ENCODE peak calls at places on chromosomes 4 and X, in seven cellular contexts. One of them, this sample, is unnamed.

GRCh38 chr4:147596976-147597375 is 20.2 kb upstream of the TMEM184C start:
- DNase-seq in PC-3: peak; percentile 90
- DNase-seq in astrocyte: peak; percentile 86
- DNase-seq in HCT116: no peak
- DNase-seq in GM23338: no peak
- DNase-seq in brain microvascular endothelial cell: peak; percentile 77
- DNase-seq in lung: peak; percentile 62
- DNase-seq in this sample: no peak

GRCh38 chr4:87575408-87575807 is 32.9 kb upstream of the DSPP start:
- DNase-seq in PC-3: no peak
- DNase-seq in astrocyte: no peak
- DNase-seq in HCT116: no peak
- DNase-seq in GM23338: no peak
- DNase-seq in brain microvascular endothelial cell: no peak
- DNase-seq in lung: no peak
- DNase-seq in this sample: no peak

GRCh38 chr4:8473920-8474590 is 33.5 kb downstream of the TRMT44 start:
- DNase-seq in PC-3: no peak
- DNase-seq in astrocyte: no peak
- DNase-seq in HCT116: no peak
- DNase-seq in GM23338: no peak
- DNase-seq in brain microvascular endothelial cell: no peak
- DNase-seq in lung: no peak
- DNase-seq in this sample: no peak

GRCh38 chr4:185681604-185682003 is 130.4 kb downstream of the SORBS2 start:
- DNase-seq in PC-3: no peak
- DNase-seq in astrocyte: no peak
- DNase-seq in HCT116: no peak
- DNase-seq in GM23338: no peak
- DNase-seq in brain microvascular endothelial cell: no peak
- DNase-seq in lung: no peak
- DNase-seq in this sample: no peak

GRCh38 chrX:140764401-140764919 is 54.9 kb downstream of the LINC00632 start:
- DNase-seq in PC-3: peak; percentile 58
- DNase-seq in astrocyte: peak; percentile 45
- DNase-seq in HCT116: no peak
- DNase-seq in GM23338: peak; percentile 64
- DNase-seq in brain microvascular endothelial cell: peak; percentile 49
- DNase-seq in lung: no peak
- DNase-seq in this sample: no peak

GRCh38 chr4:98672583-98673281 is 14.3 kb upstream of the TSPAN5 start:
- DNase-seq in PC-3: no peak
- DNase-seq in astrocyte: no peak
- DNase-seq in HCT116: no peak
- DNase-seq in GM23338: no peak
- DNase-seq in brain microvascular endothelial cell: no peak
- DNase-seq in lung: no peak
- DNase-seq in this sample: no peak

GRCh38 chr4:171517883-171518282 is 295.3 kb upstream of the GALNTL6 start:
- DNase-seq in PC-3: no peak
- DNase-seq in astrocyte: no peak
- DNase-seq in HCT116: no peak
- DNase-seq in GM23338: no peak
- DNase-seq in brain microvascular endothelial cell: no peak
- DNase-seq in lung: no peak
- DNase-seq in this sample: no peak

GRCh38 chr4:96766359-96766758 is 926.5 kb downstream of the PDHA2 start:
- DNase-seq in PC-3: no peak
- DNase-seq in astrocyte: no peak
- DNase-seq in HCT116: no peak
- DNase-seq in GM23338: no peak
- DNase-seq in brain microvascular endothelial cell: no peak
- DNase-seq in lung: no peak
- DNase-seq in this sample: no peak

GRCh38 chrX:68498044-68498507 is 775 bp upstream of the YIPF6 start:
- DNase-seq in PC-3: peak; percentile 7
- DNase-seq in astrocyte: no peak
- DNase-seq in HCT116: no peak
- DNase-seq in GM23338: peak; percentile 28
- DNase-seq in brain microvascular endothelial cell: no peak
- DNase-seq in lung: no peak
- DNase-seq in this sample: no peak

GRCh38 chr4:85777908-85778808 is 303.2 kb downstream of the ARHGAP24 start:
- DNase-seq in PC-3: peak; percentile 23
- DNase-seq in astrocyte: no peak
- DNase-seq in HCT116: no peak
- DNase-seq in GM23338: no peak
- DNase-seq in brain microvascular endothelial cell: no peak
- DNase-seq in lung: no peak
- DNase-seq in this sample: no peak

GRCh38 chr4:40401096-40401495 is 66.0 kb downstream of the CHRNA9 start:
- DNase-seq in PC-3: no peak
- DNase-seq in astrocyte: no peak
- DNase-seq in HCT116: no peak
- DNase-seq in GM23338: no peak
- DNase-seq in brain microvascular endothelial cell: no peak
- DNase-seq in lung: no peak
- DNase-seq in this sample: no peak

GRCh38 chr4:40403079-40403478 is 67.9 kb downstream of the CHRNA9 start:
- DNase-seq in PC-3: no peak
- DNase-seq in astrocyte: no peak
- DNase-seq in HCT116: no peak
- DNase-seq in GM23338: no peak
- DNase-seq in brain microvascular endothelial cell: no peak
- DNase-seq in lung: peak; percentile 35
- DNase-seq in this sample: no peak

GRCh38 chr4:40401646-40402045 is 66.5 kb downstream of the CHRNA9 start:
- DNase-seq in PC-3: no peak
- DNase-seq in astrocyte: no peak
- DNase-seq in HCT116: no peak
- DNase-seq in GM23338: no peak
- DNase-seq in brain microvascular endothelial cell: no peak
- DNase-seq in lung: no peak
- DNase-seq in this sample: no peak

GRCh38 chr4:40405194-40405593 is 70.1 kb downstream of the CHRNA9 start:
- DNase-seq in PC-3: no peak
- DNase-seq in astrocyte: no peak
- DNase-seq in HCT116: no peak
- DNase-seq in GM23338: no peak
- DNase-seq in brain microvascular endothelial cell: no peak
- DNase-seq in lung: no peak
- DNase-seq in this sample: no peak

DNA sequence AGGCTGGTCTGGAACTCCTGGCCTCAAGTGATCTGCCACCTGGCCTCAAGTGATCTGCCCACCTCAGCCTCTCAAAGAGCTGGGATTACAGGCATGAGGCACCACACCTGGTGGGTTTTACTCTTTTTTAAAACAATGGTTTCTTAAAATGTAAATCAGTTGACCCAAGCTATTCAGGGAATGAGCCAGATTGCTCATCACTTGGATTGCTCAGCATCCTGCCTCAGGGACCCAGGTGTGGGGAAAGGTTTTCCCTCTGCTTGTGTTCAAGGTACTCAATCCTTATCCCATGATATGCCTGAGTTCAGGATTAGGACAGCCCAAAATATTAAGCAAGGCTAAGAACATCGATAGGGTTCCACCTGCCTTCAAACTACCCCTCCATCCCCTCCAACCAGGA is 67.4 kb downstream of the CHRNA9 start:
- DNase-seq in PC-3: peak; percentile 40
- DNase-seq in astrocyte: no peak
- DNase-seq in HCT116: no peak
- DNase-seq in GM23338: no peak
- DNase-seq in brain microvascular endothelial cell: no peak
- DNase-seq in lung: no peak
- DNase-seq in this sample: no peak
- H3K4me3 ChIP-seq in PC-3: no peak overlapping the region
- H3K4me3 ChIP-seq in astrocyte: no peak overlapping the region
- H3K4me3 ChIP-seq in HCT116: no peak overlapping the region
- H3K4me3 ChIP-seq in GM23338: no peak overlapping the region
- H3K4me3 ChIP-seq in brain microvascular endothelial cell: no peak overlapping the region
- H3K4me3 ChIP-seq in lung: no peak overlapping the region
- H3K4me3 ChIP-seq in this sample: no peak overlapping the region

DNA sequence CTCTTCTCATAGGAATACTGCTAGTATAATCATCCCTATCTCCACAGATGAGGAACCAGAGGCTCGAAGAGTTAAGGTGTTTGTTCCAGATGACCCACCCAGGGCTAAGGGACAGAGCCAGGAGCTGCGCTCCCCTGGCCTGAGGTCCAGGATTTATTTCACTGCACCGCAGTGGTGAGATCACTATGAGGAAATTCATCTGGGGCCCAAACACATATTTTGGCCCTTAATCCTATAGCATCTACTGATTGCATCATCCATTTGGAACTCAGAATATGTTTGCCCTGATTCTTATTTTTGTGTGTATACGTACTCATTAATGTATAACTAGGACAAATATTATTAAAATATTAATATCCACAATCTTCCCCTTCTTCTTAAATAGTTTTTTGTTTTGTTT is 100.1 kb upstream of the RBPJ start:
- DNase-seq in PC-3: peak; percentile 79
- DNase-seq in astrocyte: peak; percentile 66
- DNase-seq in HCT116: no peak
- DNase-seq in GM23338: no peak
- DNase-seq in brain microvascular endothelial cell: peak; percentile 59
- DNase-seq in lung: no peak
- DNase-seq in this sample: no peak
- H3K27ac ChIP-seq in PC-3: peak overlapping the region; percentile 65
- H3K27ac ChIP-seq in astrocyte: peak overlapping the region; percentile 37
- H3K27ac ChIP-seq in HCT116: no peak overlapping the region
- H3K27ac ChIP-seq in GM23338: no peak overlapping the region
- H3K27ac ChIP-seq in brain microvascular endothelial cell: peak overlapping the region; percentile 29
- H3K27ac ChIP-seq in lung: no peak overlapping the region
- H3K27ac ChIP-seq in this sample: no peak overlapping the region

GRCh38 chr4:145867416-145867815 is 71.2 kb downstream of the ZNF827 start:
- DNase-seq in PC-3: no peak
- DNase-seq in astrocyte: no peak
- DNase-seq in HCT116: no peak
- DNase-seq in GM23338: no peak
- DNase-seq in brain microvascular endothelial cell: no peak
- DNase-seq in lung: no peak
- DNase-seq in this sample: no peak

GRCh38 chr4:145861331-145862318 is 77.0 kb downstream of the ZNF827 start:
- DNase-seq in PC-3: no peak
- DNase-seq in astrocyte: peak; percentile 66
- DNase-seq in HCT116: no peak
- DNase-seq in GM23338: peak; percentile 35
- DNase-seq in brain microvascular endothelial cell: no peak
- DNase-seq in lung: peak; percentile 35
- DNase-seq in this sample: no peak

GRCh38 chr4:145868637-145869409 is 69.8 kb downstream of the ZNF827 start:
- DNase-seq in PC-3: peak; percentile 46
- DNase-seq in astrocyte: no peak
- DNase-seq in HCT116: no peak
- DNase-seq in GM23338: no peak
- DNase-seq in brain microvascular endothelial cell: no peak
- DNase-seq in lung: no peak
- DNase-seq in this sample: no peak

GRCh38 chr4:145865274-145865941 is 73.2 kb downstream of the ZNF827 start:
- DNase-seq in PC-3: no peak
- DNase-seq in astrocyte: no peak
- DNase-seq in HCT116: no peak
- DNase-seq in GM23338: no peak
- DNase-seq in brain microvascular endothelial cell: no peak
- DNase-seq in lung: no peak
- DNase-seq in this sample: no peak

DNA sequence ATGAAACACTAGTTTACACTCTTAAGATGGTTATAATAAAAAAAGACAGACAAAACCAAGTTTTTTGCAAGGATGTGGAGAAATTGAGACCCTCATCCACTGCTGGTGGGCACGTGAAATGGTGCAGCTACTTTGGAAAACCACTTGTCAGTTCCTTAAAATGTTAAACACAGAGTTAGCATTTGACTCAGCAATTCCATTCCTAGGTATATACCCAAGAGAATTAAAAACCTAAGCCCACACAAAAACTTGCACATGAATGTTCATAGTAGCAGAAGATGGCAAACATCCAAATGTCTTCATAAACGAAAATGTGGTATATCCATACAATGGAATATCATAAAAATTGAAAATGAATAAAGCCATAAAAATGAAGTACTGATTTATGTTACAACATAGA is 75.4 kb downstream of the ZNF827 start:
- DNase-seq in PC-3: no peak
- DNase-seq in astrocyte: no peak
- DNase-seq in HCT116: no peak
- DNase-seq in GM23338: no peak
- DNase-seq in brain microvascular endothelial cell: no peak
- DNase-seq in lung: no peak
- DNase-seq in this sample: no peak
- H3K36me3 ChIP-seq in PC-3: no peaks in the 10 kb centered on the region
- H3K36me3 ChIP-seq in astrocyte: peaks cover 8% of the 10 kb centered on the region
- H3K36me3 ChIP-seq in HCT116: no peaks in the 10 kb centered on the region
- H3K36me3 ChIP-seq in GM23338: peaks cover 15% of the 10 kb centered on the region
- H3K36me3 ChIP-seq in brain microvascular endothelial cell: no peaks in the 10 kb centered on the region
- H3K36me3 ChIP-seq in lung: no peaks in the 10 kb centered on the region
- H3K36me3 ChIP-seq in this sample: no peaks in the 10 kb centered on the region

GRCh38 chr4:187908731-187909130 is 86.8 kb upstream of the ZFP42 start:
- DNase-seq in PC-3: no peak
- DNase-seq in astrocyte: no peak
- DNase-seq in HCT116: no peak
- DNase-seq in GM23338: no peak
- DNase-seq in brain microvascular endothelial cell: no peak
- DNase-seq in lung: no peak
- DNase-seq in this sample: no peak

GRCh38 chr4:187903700-187904099 is 91.9 kb upstream of the ZFP42 start:
- DNase-seq in PC-3: no peak
- DNase-seq in astrocyte: peak; percentile 42
- DNase-seq in HCT116: no peak
- DNase-seq in GM23338: no peak
- DNase-seq in brain microvascular endothelial cell: peak; percentile 20
- DNase-seq in lung: no peak
- DNase-seq in this sample: no peak

GRCh38 chr4:187908079-187908501 is 87.5 kb upstream of the ZFP42 start:
- DNase-seq in PC-3: peak; percentile 68
- DNase-seq in astrocyte: peak; percentile 83
- DNase-seq in HCT116: no peak
- DNase-seq in GM23338: no peak
- DNase-seq in brain microvascular endothelial cell: peak; percentile 52
- DNase-seq in lung: no peak
- DNase-seq in this sample: no peak
- H3K4me3 ChIP-seq in PC-3: no peak overlapping the region
- H3K4me3 ChIP-seq in astrocyte: no peak overlapping the region
- H3K4me3 ChIP-seq in HCT116: no peak overlapping the region
- H3K4me3 ChIP-seq in GM23338: no peak overlapping the region
- H3K4me3 ChIP-seq in brain microvascular endothelial cell: no peak overlapping the region
- H3K4me3 ChIP-seq in lung: no peak overlapping the region
- H3K4me3 ChIP-seq in this sample: no peak overlapping the region

DNA sequence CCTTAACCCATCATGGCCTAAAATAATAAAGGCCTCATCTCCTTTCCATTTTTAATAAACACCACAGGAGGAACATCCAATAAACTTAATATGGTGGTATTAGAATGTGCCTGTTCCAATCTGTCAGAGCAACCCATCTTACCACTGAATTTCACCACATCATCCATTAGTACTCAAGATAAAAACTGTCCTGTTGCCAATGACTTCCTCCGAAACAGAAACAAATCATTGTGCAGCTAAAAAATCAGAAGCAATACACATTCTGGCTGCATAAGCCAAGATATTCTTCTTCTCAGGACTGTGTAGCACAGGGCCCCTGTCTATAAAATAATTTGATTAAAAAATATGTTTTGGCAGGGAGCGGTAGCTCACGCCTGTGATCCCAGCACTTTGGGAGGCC is 18.5 kb downstream of the TLR10 start:
- DNase-seq in PC-3: no peak
- DNase-seq in astrocyte: no peak
- DNase-seq in HCT116: no peak
- DNase-seq in GM23338: no peak
- DNase-seq in brain microvascular endothelial cell: no peak
- DNase-seq in lung: no peak
- DNase-seq in this sample: no peak
- H3K27ac ChIP-seq in PC-3: no peak overlapping the region
- H3K27ac ChIP-seq in astrocyte: no peak overlapping the region
- H3K27ac ChIP-seq in HCT116: no peak overlapping the region
- H3K27ac ChIP-seq in GM23338: no peak overlapping the region
- H3K27ac ChIP-seq in brain microvascular endothelial cell: no peak overlapping the region
- H3K27ac ChIP-seq in lung: no peak overlapping the region
- H3K27ac ChIP-seq in this sample: no peak overlapping the region

This sample was measured in vagina.